ENCODE peak calls at places on chromosomes 7 and 10, in four cellular contexts. One of them, this sample, is unnamed.

GRCh38 chr7:52273685-52274610 is 761.5 kb upstream of the POM121L12 start:
- DNase-seq in GM12878: no peak
- DNase-seq in cardiac fibroblast: peak; percentile 3
- DNase-seq in GM12865: no peak
- DNase-seq in this sample: no peak

GRCh38 chr10:72044417-72045041 is 43.8 kb downstream of the SPOCK2 start:
- DNase-seq in cardiac fibroblast: no peak
- DNase-seq in GM12878: no peak
- DNase-seq in GM12865: no peak
- DNase-seq in this sample: no peak

GRCh38 chr10:119401671-119402395 is 140.7 kb downstream of the RGS10 start:
- DNase-seq in GM12878: no peak
- DNase-seq in cardiac fibroblast: peak; percentile 99
- DNase-seq in GM12865: no peak
- DNase-seq in this sample: peak; percentile 50

GRCh38 chr7:44473295-44473694 is 17.2 kb downstream of the NUDCD3 start:
- DNase-seq in cardiac fibroblast: peak; percentile 63
- DNase-seq in GM12865: no peak
- DNase-seq in GM12878: no peak
- DNase-seq in this sample: no peak

GRCh38 chr10:97656777-97657176 is 16.3 kb downstream of the PI4K2A start:
- DNase-seq in GM12865: no peak
- DNase-seq in GM12878: no peak
- DNase-seq in cardiac fibroblast: no peak
- DNase-seq in this sample: no peak

GRCh38 chr10:14879055-14879800 is 562 bp downstream of the SUV39H2 start:
- DNase-seq in GM12865: peak; percentile 44
- DNase-seq in cardiac fibroblast: peak; percentile 9
- DNase-seq in GM12878: no peak
- DNase-seq in this sample: no peak

GRCh38 chr10:127971101-127971946 is 64.4 kb downstream of the PTPRE start:
- DNase-seq in GM12878: no peak
- DNase-seq in cardiac fibroblast: no peak
- DNase-seq in GM12865: no peak
- DNase-seq in this sample: no peak

GRCh38 chr10:74932648-74933047 is 106.2 kb downstream of the KAT6B start:
- DNase-seq in cardiac fibroblast: no peak
- DNase-seq in GM12878: no peak
- DNase-seq in GM12865: no peak
- DNase-seq in this sample: no peak

GRCh38 chr7:87517136-87517805 is 41.8 kb upstream of the ABCB4 start:
- DNase-seq in GM12865: no peak
- DNase-seq in GM12878: no peak
- DNase-seq in cardiac fibroblast: peak; percentile 3
- DNase-seq in this sample: no peak

GRCh38 chr10:79264942-79265341 is 82.3 kb upstream of the PPIF start:
- DNase-seq in cardiac fibroblast: peak; percentile 63
- DNase-seq in GM12865: peak; percentile 43
- DNase-seq in GM12878: no peak
- DNase-seq in this sample: no peak

GRCh38 chr7:107995184-107996071 is 7.5 kb downstream of the LAMB1 start:
- DNase-seq in GM12878: no peak
- DNase-seq in GM12865: no peak
- DNase-seq in cardiac fibroblast: peak; percentile 96
- DNase-seq in this sample: no peak

GRCh38 chr10:59376817-59377340 is 14.5 kb upstream of the FAM13C start:
- DNase-seq in cardiac fibroblast: peak; percentile 28
- DNase-seq in GM12878: no peak
- DNase-seq in GM12865: no peak
- DNase-seq in this sample: no peak

GRCh38 chr10:96075977-96076376 is 32.6 kb downstream of the CCNJ start:
- DNase-seq in GM12865: no peak
- DNase-seq in cardiac fibroblast: no peak
- DNase-seq in GM12878: no peak
- DNase-seq in this sample: no peak

GRCh38 chr7:22781230-22781711 is 41.4 kb downstream of the TOMM7 start:
- DNase-seq in cardiac fibroblast: peak; percentile 76
- DNase-seq in GM12878: no peak
- DNase-seq in GM12865: no peak
- DNase-seq in this sample: peak; percentile 34

GRCh38 chr7:106419455-106420182 is 134.8 kb upstream of the NAMPT start:
- DNase-seq in cardiac fibroblast: peak; percentile 13
- DNase-seq in GM12865: no peak
- DNase-seq in GM12878: no peak
- DNase-seq in this sample: no peak

GRCh38 chr7:103446046-103446520 is at the start of gene SLC26A5:
- DNase-seq in GM12865: no peak
- DNase-seq in GM12878: no peak
- DNase-seq in cardiac fibroblast: no peak
- DNase-seq in this sample: no peak

GRCh38 chr7:105806592-105807266 is 69.7 kb downstream of the ATXN7L1 start:
- DNase-seq in GM12878: peak; percentile 68
- DNase-seq in cardiac fibroblast: peak; percentile 77
- DNase-seq in GM12865: peak; percentile 84
- DNase-seq in this sample: no peak

GRCh38 chr10:30185916-30186315 is 126.5 kb upstream of the JCAD start:
- DNase-seq in cardiac fibroblast: peak; percentile 92
- DNase-seq in GM12865: no peak
- DNase-seq in GM12878: no peak
- DNase-seq in this sample: peak; percentile 92

GRCh38 chr7:121442845-121443244 is 46.7 kb upstream of the FAM3C start:
- DNase-seq in cardiac fibroblast: no peak
- DNase-seq in GM12865: no peak
- DNase-seq in GM12878: no peak
- DNase-seq in this sample: no peak

GRCh38 chr7:133705596-133705995 is 421.5 kb upstream of the LRGUK start:
- DNase-seq in cardiac fibroblast: peak; percentile 96
- DNase-seq in GM12878: no peak
- DNase-seq in GM12865: no peak
- DNase-seq in this sample: no peak

GRCh38 chr10:113126506-113127192 is 176.6 kb downstream of the TCF7L2 start:
- DNase-seq in GM12865: no peak
- DNase-seq in cardiac fibroblast: peak; percentile 71
- DNase-seq in GM12878: no peak
- DNase-seq in this sample: peak; percentile 39

GRCh38 chr7:92685146-92686042 is 95.2 kb upstream of the FAM133B start:
- DNase-seq in cardiac fibroblast: no peak
- DNase-seq in GM12865: no peak
- DNase-seq in GM12878: no peak
- DNase-seq in this sample: no peak

GRCh38 chr7:35967366-35968139 is 166.7 kb downstream of the SEPTIN7 start:
- DNase-seq in GM12878: no peak
- DNase-seq in cardiac fibroblast: no peak
- DNase-seq in GM12865: no peak
- DNase-seq in this sample: no peak

GRCh38 chr7:12553421-12553820 is 17.1 kb upstream of the SCIN start:
- DNase-seq in GM12878: no peak
- DNase-seq in cardiac fibroblast: no peak
- DNase-seq in GM12865: no peak
- DNase-seq in this sample: no peak

GRCh38 chr10:118543714-118544400 is 51.6 kb downstream of the PRLHR start:
- DNase-seq in cardiac fibroblast: peak; percentile 53
- DNase-seq in GM12865: peak; percentile 45
- DNase-seq in GM12878: no peak
- DNase-seq in this sample: no peak

GRCh38 chr7:1065263-1066260 is 21.2 kb downstream of the GPR146 start:
- DNase-seq in cardiac fibroblast: peak; percentile 77
- DNase-seq in GM12878: no peak
- DNase-seq in GM12865: peak; percentile 83
- DNase-seq in this sample: no peak

GRCh38 chr7:50265968-50266694 is 38.4 kb upstream of the IKZF1 start:
- DNase-seq in GM12865: no peak
- DNase-seq in cardiac fibroblast: no peak
- DNase-seq in GM12878: no peak
- DNase-seq in this sample: no peak

GRCh38 chr7:131724776-131725345 is 168.4 kb upstream of the PODXL start:
- DNase-seq in GM12865: no peak
- DNase-seq in GM12878: no peak
- DNase-seq in cardiac fibroblast: no peak
- DNase-seq in this sample: no peak
- H3K4me3 ChIP-seq in GM12865: no peak overlapping the region
- H3K4me3 ChIP-seq in GM12878: no peak overlapping the region
- H3K4me3 ChIP-seq in cardiac fibroblast: no peak overlapping the region
- H3K4me3 ChIP-seq in this sample: no peak overlapping the region

DNA sequence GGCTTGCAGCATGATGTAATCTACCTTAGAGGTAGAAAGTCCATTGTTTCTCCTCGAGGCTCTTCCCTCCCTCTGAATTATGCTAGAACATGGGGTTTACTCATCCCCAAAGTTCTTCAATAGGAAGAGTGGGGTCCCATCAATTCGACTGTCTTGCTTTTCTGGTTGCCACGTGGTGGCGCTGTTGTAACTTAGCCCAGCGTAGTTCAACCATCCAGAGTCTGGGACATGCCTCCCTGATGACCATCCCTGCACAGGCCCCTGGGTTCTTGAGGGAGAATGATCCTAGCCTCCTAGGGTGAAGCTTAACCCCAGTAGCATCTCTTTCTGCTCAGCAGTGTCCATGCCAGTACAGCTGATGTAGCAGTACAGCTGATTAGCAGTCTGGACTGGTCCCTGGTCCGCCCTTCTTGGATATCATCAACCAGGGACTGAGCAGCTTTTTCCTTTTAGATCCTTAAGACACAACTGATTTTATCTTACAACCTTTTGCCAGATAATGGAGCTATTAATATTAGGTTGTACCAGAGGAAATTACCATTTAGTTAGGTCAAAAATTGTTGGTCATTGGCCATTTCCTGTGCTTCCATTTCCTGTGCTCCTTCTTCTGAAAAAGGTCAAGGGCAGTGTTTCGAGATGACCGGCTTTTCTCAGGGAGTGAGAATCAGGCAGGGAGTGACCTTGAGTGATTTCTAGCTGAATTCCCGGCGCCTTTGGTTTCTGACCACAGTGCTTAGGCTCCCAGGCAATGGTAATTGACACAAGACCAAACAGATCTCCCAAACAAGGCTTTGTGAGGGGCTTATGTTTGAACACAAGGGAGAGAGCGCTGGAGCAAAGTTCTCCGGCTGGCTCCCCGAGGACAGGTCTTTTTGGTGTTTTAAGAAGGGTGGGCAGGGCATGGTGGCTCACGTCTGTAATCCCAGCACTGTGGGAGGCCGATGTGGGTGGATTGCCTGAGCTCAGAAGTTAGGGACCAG is 65.4 kb downstream of the TACC2 start:
- DNase-seq in GM12878: no peak
- DNase-seq in GM12865: peak; percentile 22
- DNase-seq in cardiac fibroblast: peak; percentile 81
- DNase-seq in this sample: no peak
- TF ChIP-seq CTCF in GM12878: peak; percentile 47
- TF ChIP-seq CTCF in GM12865: peak; percentile 39
- TF ChIP-seq CTCF in cardiac fibroblast: peak; percentile 80
- TF ChIP-seq CTCF in this sample: peak; percentile 54

GRCh38 chr7:94303736-94304135 is 91.0 kb upstream of the COL1A2 start:
- DNase-seq in cardiac fibroblast: peak; percentile 86
- DNase-seq in GM12865: no peak
- DNase-seq in GM12878: no peak
- DNase-seq in this sample: no peak
- H3K4me3 ChIP-seq in cardiac fibroblast: no peak overlapping the region
- H3K4me3 ChIP-seq in GM12865: no peak overlapping the region
- H3K4me3 ChIP-seq in GM12878: no peak overlapping the region
- H3K4me3 ChIP-seq in this sample: no peak overlapping the region

GRCh38 chr10:94225589-94225988 is 137.2 kb downstream of the NOC3L start:
- DNase-seq in cardiac fibroblast: peak; percentile 44
- DNase-seq in GM12878: no peak
- DNase-seq in GM12865: no peak
- DNase-seq in this sample: no peak
- TF ChIP-seq CTCF in cardiac fibroblast: peak; percentile 37
- TF ChIP-seq CTCF in GM12878: no peak
- TF ChIP-seq CTCF in GM12865: no peak
- TF ChIP-seq CTCF in this sample: no peak

DNA sequence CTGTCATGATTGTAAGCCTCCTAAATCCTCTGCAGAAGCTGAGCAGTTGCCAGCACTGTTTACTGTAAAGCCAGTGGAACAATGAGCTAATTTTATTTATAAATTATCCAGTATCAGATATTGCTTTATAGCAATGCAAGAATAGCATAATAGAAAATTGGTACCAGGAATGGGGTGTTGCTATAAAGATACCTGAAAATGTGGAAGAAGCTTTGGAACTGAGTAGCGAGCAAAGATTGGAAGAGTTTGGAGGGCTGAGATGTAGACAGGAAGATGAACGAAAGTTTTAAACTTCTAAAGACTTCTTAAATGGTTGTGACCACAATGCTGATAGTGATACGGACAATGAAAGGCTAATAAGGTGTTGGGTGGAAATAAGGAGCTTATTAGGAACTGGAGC is 917.4 kb upstream of the POT1 start:
- DNase-seq in GM12865: no peak
- DNase-seq in GM12878: no peak
- DNase-seq in cardiac fibroblast: no peak
- DNase-seq in this sample: no peak
- H3K4me3 ChIP-seq in GM12865: no peak overlapping the region
- H3K4me3 ChIP-seq in GM12878: no peak overlapping the region
- H3K4me3 ChIP-seq in cardiac fibroblast: no peak overlapping the region
- H3K4me3 ChIP-seq in this sample: no peak overlapping the region

DNA sequence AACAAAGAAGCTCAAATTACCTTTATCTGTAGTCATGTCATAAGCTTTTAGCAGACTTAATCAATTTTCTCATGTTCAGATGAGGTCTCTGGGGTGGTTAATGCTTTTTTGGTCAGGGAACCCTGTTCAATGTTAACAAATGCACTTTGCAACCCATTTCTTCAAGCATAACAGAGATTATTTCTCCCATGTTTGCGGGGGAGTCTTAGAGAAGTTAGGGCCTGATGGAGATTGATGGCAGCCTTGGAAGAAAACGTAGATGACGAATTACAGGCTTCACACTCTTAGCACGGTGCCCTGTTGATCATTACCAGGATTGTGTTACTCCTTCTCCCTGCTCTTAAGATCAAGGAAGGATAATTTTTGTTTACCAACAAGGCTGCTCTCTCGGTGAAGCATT is 76.4 kb downstream of the AGMO start:
- DNase-seq in GM12865: no peak
- DNase-seq in GM12878: no peak
- DNase-seq in cardiac fibroblast: no peak
- DNase-seq in this sample: no peak
- TF ChIP-seq CTCF in GM12865: no peak
- TF ChIP-seq CTCF in GM12878: no peak
- TF ChIP-seq CTCF in cardiac fibroblast: no peak
- TF ChIP-seq CTCF in this sample: no peak

This sample was measured in astrocyte of the cerebellum.